ENCODE peak calls at places on chromosomes 12 and 14, in eight cellular contexts. N, L, M, U, K, A, P and X are unnamed samples.

GRCh38 chr14:98931911-98932310 is 340.1 kb downstream of the BCL11B start:
- DNase-seq in M (no peak), A (peak; percentile 88), P (no peak), N (no peak), K (no peak), U (no peak), L (no peak), X (no peak)

GRCh38 chr12:47886471-47887240 is 18.1 kb downstream of the VDR start:
- DNase-seq in L (peak; percentile 55), K (no peak), P (no peak), U (no peak), M (no peak), N (no peak), A (no peak), X (no peak)

GRCh38 chr12:116375278-116375842 is 97.9 kb upstream of the MED13L start:
- DNase-seq in A (no peak), M (no peak), K (no peak), P (no peak), L (no peak), U (no peak), N (no peak), X (no peak)

GRCh38 chr14:67514650-67515385 is 18.3 kb upstream of the PLEKHH1 start:
- DNase-seq in U (peak; percentile 66), M (no peak), L (peak; percentile 33), P (no peak), K (peak; percentile 66), N (peak; percentile 66), A (peak; percentile 70), X (no peak)

GRCh38 chr12:38931461-38931860 is 26.1 kb upstream of the CPNE8 start:
- DNase-seq in A (no peak), M (no peak), K (no peak), U (no peak), L (no peak), N (no peak), P (no peak), X (no peak)

GRCh38 chr14:57865450-57866198 is at the start of gene SLC35F4:
- DNase-seq in M (peak; percentile 13), L (no peak), K (peak; percentile 96), N (peak; percentile 66), P (no peak), U (peak; percentile 17), A (peak; percentile 5), X (peak; percentile 82)

GRCh38 chr14:22510527-22511110 is 78.4 kb downstream of the DAD1 start:
- DNase-seq in U (no peak), N (no peak), A (no peak), P (no peak), L (peak; percentile 74), K (no peak), M (no peak), X (no peak)

GRCh38 chr14:101033446-101034165 is 130.1 kb upstream of the RTL1 start:
- DNase-seq in N (no peak), L (no peak), K (no peak), P (no peak), M (no peak), A (no peak), U (no peak), X (no peak)

GRCh38 chr12:115871714-115872113 is 405.8 kb downstream of the MED13L start:
- DNase-seq in P (peak; percentile 45), N (peak; percentile 49), U (peak; percentile 62), L (peak; percentile 21), K (peak; percentile 86), M (no peak), A (peak; percentile 20), X (peak; percentile 39)

GRCh38 chr12:88575361-88575959 is 4.8 kb downstream of the KITLG start:
- DNase-seq in K (no peak), M (no peak), A (no peak), P (no peak), N (no peak), U (no peak), L (no peak), X (no peak)

GRCh38 chr14:56199976-56200577 is 81.9 kb downstream of the PELI2 start:
- DNase-seq in A (no peak), M (no peak), N (no peak), P (no peak), L (peak; percentile 35), U (no peak), K (no peak), X (no peak)

GRCh38 chr12:22100952-22101748 is 55.1 kb downstream of the CMAS start:
- DNase-seq in L (peak; percentile 73), P (peak; percentile 40), A (peak; percentile 12), K (peak; percentile 86), U (no peak), N (peak; percentile 57), M (peak; percentile 73), X (peak; percentile 43)

GRCh38 chr12:15214851-15215601 is 6.2 kb downstream of the RERG start:
- DNase-seq in N (no peak), U (no peak), L (no peak), P (no peak), M (no peak), K (no peak), A (no peak), X (no peak)

GRCh38 chr12:126362964-126363363 is 1297.7 kb downstream of the AACS start:
- DNase-seq in A (no peak), N (no peak), K (peak; percentile 66), L (no peak), P (no peak), U (no peak), M (no peak), X (no peak)

GRCh38 chr14:26947265-26947664 is 349.4 kb upstream of the NOVA1 start:
- DNase-seq in L (no peak), M (no peak), A (no peak), K (no peak), P (no peak), N (no peak), U (no peak), X (no peak)

GRCh38 chr14:86654558-86655184 is 1124.7 kb downstream of the FLRT2 start:
- DNase-seq in N (peak; percentile 66), U (peak; percentile 16), K (peak; percentile 93), L (peak; percentile 26), P (peak; percentile 34), M (peak; percentile 22), A (peak; percentile 64), X (peak; percentile 51)

GRCh38 chr12:93567174-93567573 is 5.3 kb upstream of the SOCS2 start:
- DNase-seq in K (no peak), L (no peak), A (no peak), N (no peak), P (no peak), M (no peak), U (no peak), X (no peak)

GRCh38 chr14:51304956-51305355 is 64.9 kb downstream of the TMX1 start:
- DNase-seq in N (peak; percentile 61), L (peak; percentile 96), K (no peak), M (peak; percentile 93), U (no peak), A (no peak), P (no peak), X (no peak)

DNA sequence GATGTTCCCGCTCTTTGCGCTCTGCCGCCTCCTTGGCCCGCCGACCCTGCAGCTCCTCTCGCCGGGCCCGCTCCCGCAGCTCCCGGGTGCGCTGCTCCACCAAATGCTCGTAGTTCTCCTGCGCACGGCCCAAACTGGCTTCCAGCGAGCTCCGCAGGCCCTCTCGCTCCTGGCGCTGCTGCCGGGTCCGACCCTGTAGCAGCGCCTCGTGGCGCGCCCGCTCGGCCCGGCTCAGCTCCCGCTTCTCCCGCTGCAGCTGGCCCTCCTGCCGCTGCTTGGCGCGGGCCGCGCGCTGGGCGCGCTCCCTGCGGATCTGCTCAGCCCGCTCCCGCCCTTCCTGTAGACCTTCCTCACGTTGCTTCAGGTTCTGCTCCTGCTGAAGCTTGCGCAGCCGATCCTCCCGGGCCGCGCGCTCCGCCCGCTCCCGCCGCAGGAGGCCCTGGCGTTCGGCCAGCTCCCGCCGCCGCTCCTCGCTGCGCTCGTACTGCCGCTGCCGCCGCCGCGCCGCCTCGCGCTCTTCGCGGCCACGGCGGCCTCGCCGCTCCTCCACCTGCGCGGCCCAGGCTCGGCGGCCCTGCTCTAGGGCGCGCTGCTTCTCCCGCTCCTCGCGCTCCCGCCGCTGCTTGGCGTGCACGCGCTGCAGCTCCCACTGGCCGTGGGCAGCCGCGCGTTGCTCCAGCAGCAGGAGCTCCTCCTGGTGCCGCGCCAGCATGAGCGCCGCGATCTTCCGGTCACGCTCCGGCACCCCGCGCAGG is 2.6 kb downstream of the CCDC177 start:
- DNase-seq in M (peak; percentile 53), K (peak; percentile 78), P (peak; percentile 17), U (peak; percentile 38), A (no peak), N (peak; percentile 67), L (peak; percentile 15), X (no peak)
- H3K4me2 ChIP-seq in M (peak overlapping the region; percentile 65), K (peak overlapping the region; percentile 75), P (peak overlapping the region; percentile 60), U (no peak overlapping the region), A (no peak overlapping the region), N (peak overlapping the region; percentile 84), L (peak overlapping the region; percentile 88), X (no peak overlapping the region)

DNA sequence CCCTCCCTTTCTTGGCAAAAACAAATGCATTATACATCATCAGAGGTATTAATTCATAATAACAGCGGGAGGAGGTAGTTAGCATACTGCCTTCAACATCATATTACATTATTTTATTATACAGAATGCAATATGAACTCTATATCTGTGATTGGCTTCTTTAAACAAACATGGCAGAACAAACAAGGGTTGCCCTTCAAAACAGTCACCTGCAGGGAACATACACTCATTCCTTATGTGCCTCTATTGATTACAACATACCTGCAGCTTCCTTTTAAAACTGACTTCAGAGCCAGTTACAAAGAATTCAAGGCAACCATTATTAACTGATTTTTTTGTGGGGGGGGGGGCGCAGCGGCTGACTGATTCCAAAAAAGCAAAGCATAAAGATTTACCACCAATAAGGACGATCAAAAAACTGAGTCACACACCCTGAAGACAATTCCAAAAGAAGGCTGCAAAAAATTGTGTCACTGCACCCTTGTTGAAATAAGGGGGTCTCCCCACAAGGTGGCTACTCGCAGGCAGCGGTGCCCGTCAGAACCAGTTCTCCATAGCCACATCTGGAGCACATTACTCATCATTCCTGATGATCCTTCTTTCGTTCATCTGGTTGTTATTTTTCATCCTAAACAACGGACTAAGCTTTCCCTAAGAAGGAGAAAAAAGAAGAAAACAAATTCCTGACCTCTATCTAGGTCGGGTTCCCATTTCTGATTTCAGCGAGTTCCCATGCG is 51.8 kb downstream of the SMUG1 start:
- DNase-seq in L (no peak), U (no peak), M (no peak), A (no peak), K (no peak), P (peak; percentile 31), N (peak; percentile 28), X (no peak)
- H3K4me2 ChIP-seq in L (no peak overlapping the region), U (no peak overlapping the region), M (no peak overlapping the region), A (no peak overlapping the region), K (no peak overlapping the region), P (no peak overlapping the region), N (no peak overlapping the region), X (no peak overlapping the region)

GRCh38 chr12:27817761-27818160 is 37.7 kb upstream of the MANSC4 start:
- DNase-seq in P (no peak), A (no peak), N (no peak), U (no peak), M (no peak), L (no peak), K (no peak), X (no peak)
- H3K4me2 ChIP-seq in P (peak overlapping the region; percentile 73), A (no peak overlapping the region), N (no peak overlapping the region), U (no peak overlapping the region), M (no peak overlapping the region), L (no peak overlapping the region), K (no peak overlapping the region), X (no peak overlapping the region)

DNA sequence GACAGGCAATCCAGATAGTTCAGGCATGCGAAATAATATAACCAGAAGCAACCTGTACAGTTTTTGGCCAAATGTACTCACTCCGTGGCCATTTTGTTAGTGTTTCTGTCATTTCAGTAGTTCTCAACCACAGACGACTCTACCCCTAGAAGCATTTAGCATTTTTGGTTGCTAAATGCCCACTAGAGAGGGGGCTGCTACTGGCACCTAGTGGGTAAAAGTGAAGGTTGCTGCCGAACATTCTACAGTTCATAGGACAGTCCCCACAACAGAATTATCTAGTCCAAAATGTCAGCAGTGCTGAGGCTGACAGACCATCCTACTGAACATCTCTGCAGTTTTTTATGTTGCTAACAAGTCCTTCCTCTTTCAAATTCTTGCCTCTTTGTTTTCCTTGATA is 107.4 kb downstream of the TSHR start:
- DNase-seq in U (peak; percentile 5), L (peak; percentile 0), M (peak; percentile 1), A (peak; percentile 35), K (peak; percentile 76), P (peak; percentile 10), N (peak; percentile 3), X (no peak)
- H3K4me2 ChIP-seq in U (no peak overlapping the region), L (no peak overlapping the region), M (no peak overlapping the region), A (no peak overlapping the region), K (no peak overlapping the region), P (no peak overlapping the region), N (no peak overlapping the region), X (no peak overlapping the region)